ENCODE peak calls at places on chromosomes 1 and 21, in ten cellular contexts. E is BE2C, J is GM06990, D is AG04450, P is breast epithelium, I is colonic mucosa, Z is kidney epithelial cell, Y is transverse colon, T is bronchial epithelial cell, C is fibroblast of pulmonary artery. U is an unnamed sample.

GRCh38 chr1:61084560-61084991 is 2.2 kb downstream of the NFIA start:
- DNase-seq in I (no peak), E (no peak), P (no peak), Z (no peak), J (no peak), C (peak), T (no peak), Y (no peak), D (no peak), U (no peak)

GRCh38 chr1:151476083-151476482 is 16.8 kb upstream of the POGZ start:
- DNase-seq in Z (no peak), T (no peak), D (no peak), E (no peak), C (no peak), Y (no peak), J (no peak), I (no peak), P (no peak), U (no peak)

GRCh38 chr1:181936768-181937581 is 124.5 kb downstream of the ZNF648 start:
- DNase-seq in E (peak), I (peak), Z (peak), C (no peak), Y (peak), T (peak), J (peak), D (no peak), P (no peak), U (peak)

GRCh38 chr1:171807547-171807946 is 26.1 kb downstream of the METTL13 start:
- DNase-seq in C (no peak), T (no peak), D (no peak), P (no peak), Z (no peak), J (no peak), I (no peak), E (no peak), Y (no peak), U (no peak)

GRCh38 chr1:212412374-212412773 is 2.3 kb downstream of the PACC1 start:
- DNase-seq in P (no peak), I (no peak), E (no peak), D (no peak), J (no peak), T (no peak), Y (no peak), C (no peak), Z (no peak), U (no peak)

GRCh38 chr21:32371913-32372314 is 20.9 kb downstream of the URB1 start:
- DNase-seq in Y (no peak), I (no peak), P (no peak), T (peak), J (no peak), E (no peak), C (peak), Z (no peak), D (peak), U (no peak)

GRCh38 chr1:229164836-229165285 is 106.0 kb upstream of the RAB4A start:
- DNase-seq in D (no peak), P (no peak), J (no peak), Z (no peak), Y (peak), E (no peak), C (no peak), I (peak), T (no peak), U (no peak)

GRCh38 chr1:42430751-42431150 is 25.1 kb downstream of the ZMYND12 start:
- DNase-seq in D (no peak), E (no peak), J (no peak), C (no peak), T (no peak), I (no peak), Y (no peak), Z (no peak), P (no peak), U (no peak)

GRCh38 chr1:233905416-233906051 is 1.1 kb downstream of the SLC35F3 start:
- DNase-seq in Y (no peak), E (no peak), Z (no peak), I (no peak), C (no peak), T (no peak), P (no peak), D (no peak), J (peak), U (no peak)

GRCh38 chr1:31348449-31348848 is 24.4 kb downstream of the FABP3 start:
- DNase-seq in E (no peak), T (no peak), Z (no peak), D (no peak), Y (no peak), P (no peak), J (no peak), I (no peak), C (no peak), U (no peak)

GRCh38 chr1:38113080-38113743 is 66.6 kb upstream of the POU3F1 start:
- DNase-seq in J (no peak), P (no peak), Z (no peak), C (no peak), I (no peak), Y (no peak), D (no peak), T (no peak), E (no peak), U (no peak)

GRCh38 chr1:154329551-154330131 is 4.3 kb downstream of the ATP8B2 start:
- DNase-seq in Y (no peak), I (no peak), Z (no peak), T (no peak), E (peak), D (no peak), P (no peak), C (no peak), J (no peak), U (no peak)

GRCh38 chr1:33123266-33123665 is 42.3 kb downstream of the AZIN2 start:
- DNase-seq in T (peak), P (no peak), Y (no peak), Z (no peak), C (no peak), E (no peak), D (no peak), J (no peak), I (no peak), U (no peak)

GRCh38 chr1:59116920-59117542 is 179.9 kb upstream of the FGGY start:
- DNase-seq in D (no peak), C (peak), E (no peak), J (no peak), P (no peak), I (no peak), Z (no peak), Y (no peak), T (peak), U (no peak)

GRCh38 chr1:5887436-5888290 is 104.6 kb downstream of the NPHP4 start:
- DNase-seq in D (no peak), I (no peak), Z (no peak), Y (no peak), E (no peak), J (no peak), C (no peak), T (no peak), P (no peak), U (no peak)

GRCh38 chr1:39394598-39394997 is 96.8 kb upstream of the BMP8A start:
- DNase-seq in C (no peak), Z (no peak), E (no peak), D (no peak), Y (no peak), J (no peak), T (peak), P (no peak), I (peak), U (peak)

GRCh38 chr1:65254320-65255087 is 54.8 kb upstream of the DNAJC6 start:
- DNase-seq in Y (peak), P (peak), D (no peak), I (peak), C (peak), J (peak), Z (no peak), E (peak), T (peak), U (no peak)

GRCh38 chr21:16578912-16579311 is 849.1 kb downstream of the USP25 start:
- DNase-seq in Z (no peak), D (no peak), C (peak), Y (no peak), J (no peak), T (no peak), E (no peak), P (no peak), I (no peak), U (no peak)

GRCh38 chr1:231684333-231685244 is 58.0 kb downstream of the DISC1 start:
- DNase-seq in Y (peak), J (no peak), D (no peak), Z (no peak), E (no peak), C (no peak), I (peak), P (peak), T (peak), U (peak)

GRCh38 chr1:39332291-39332690 is 127.8 kb downstream of the MACF1 start:
- DNase-seq in E (peak), C (peak), T (no peak), D (no peak), Y (no peak), I (no peak), J (no peak), Z (no peak), P (no peak), U (no peak)

GRCh38 chr1:29280780-29281131 is 44.4 kb downstream of the PTPRU start:
- DNase-seq in E (no peak), Y (no peak), P (no peak), C (peak), J (no peak), D (no peak), Z (no peak), T (peak), I (no peak), U (no peak)

GRCh38 chr1:113255038-113255727 is 135.1 kb upstream of the MAGI3 start:
- DNase-seq in T (no peak), D (no peak), I (no peak), E (no peak), J (no peak), Z (no peak), Y (peak), C (no peak), P (no peak), U (peak)

GRCh38 chr1:66751160-66751559 is 1.1 kb upstream of the DYNLT5 start:
- DNase-seq in P (no peak), E (no peak), T (no peak), I (no peak), Y (no peak), Z (no peak), C (no peak), D (no peak), J (no peak), U (no peak)

GRCh38 chr1:201146626-201147390 is 7.5 kb downstream of the TMEM9 start:
- DNase-seq in T (no peak), I (no peak), E (no peak), P (no peak), Y (no peak), J (no peak), D (no peak), C (no peak), Z (no peak), U (no peak)

GRCh38 chr1:35539073-35539823 is 18.0 kb downstream of the KIAA0319L start:
- DNase-seq in Y (no peak), I (no peak), T (peak), P (no peak), C (peak), D (no peak), Z (no peak), E (no peak), J (no peak), U (no peak)

GRCh38 chr1:30368841-30369240 is 354.5 kb downstream of the MATN1 start:
- DNase-seq in D (no peak), Z (no peak), Y (no peak), E (no peak), I (no peak), T (no peak), P (no peak), J (no peak), C (no peak), U (no peak)

GRCh38 chr1:200115532-200115931 is 88.0 kb downstream of the NR5A2 start:
- DNase-seq in T (no peak), P (no peak), J (no peak), E (no peak), D (no peak), Z (no peak), Y (no peak), I (peak), C (no peak), U (no peak)

GRCh38 chr1:151199860-151200581 is 1.7 kb downstream of the PIP5K1A start:
- DNase-seq in T (peak), D (peak), Y (no peak), Z (peak), J (no peak), C (peak), P (no peak), I (no peak), E (no peak), U (no peak)

GRCh38 chr1:26786437-26787380 is 1.0 kb upstream of the PIGV start:
- DNase-seq in Z (no peak), T (no peak), Y (peak), P (no peak), I (peak), E (peak), J (peak), D (no peak), C (peak), U (no peak)

GRCh38 chr1:64323054-64323453 is 119.6 kb downstream of the UBE2U start:
- DNase-seq in E (no peak), I (no peak), D (no peak), P (no peak), Z (no peak), Y (no peak), C (no peak), J (no peak), T (no peak), U (no peak)

GRCh38 chr1:32702599-32703478 is at the start of gene SYNC:
- DNase-seq in Y (peak), I (peak), Z (no peak), E (no peak), C (peak), T (no peak), J (no peak), D (peak), P (no peak), U (no peak)

GRCh38 chr1:168960595-168960994 is 145.9 kb upstream of the ATP1B1 start:
- DNase-seq in E (no peak), I (peak), D (no peak), P (no peak), J (no peak), C (peak), Z (no peak), T (no peak), Y (peak), U (no peak)

GRCh38 chr1:203202431-203203245 is 16.1 kb upstream of the CHI3L1 start:
- DNase-seq in C (peak), P (no peak), I (peak), Y (peak), D (peak), J (no peak), T (peak), Z (no peak), E (no peak), U (no peak)

GRCh38 chr1:60911980-60912692 is 170.2 kb upstream of the NFIA start:
- DNase-seq in C (no peak), E (no peak), D (no peak), J (no peak), Y (no peak), P (no peak), Z (no peak), I (no peak), T (no peak), U (no peak)

GRCh38 chr1:88736633-88737248 is 52.7 kb downstream of the PKN2 start:
- DNase-seq in D (no peak), E (peak), P (no peak), C (peak), T (peak), I (peak), J (peak), Z (no peak), Y (no peak), U (no peak)

GRCh38 chr21:32537569-32537881 is 47.8 kb downstream of the TCP10L start:
- DNase-seq in Y (no peak), Z (no peak), E (no peak), C (no peak), P (no peak), D (no peak), I (no peak), T (no peak), J (no peak), U (no peak)

DNA sequence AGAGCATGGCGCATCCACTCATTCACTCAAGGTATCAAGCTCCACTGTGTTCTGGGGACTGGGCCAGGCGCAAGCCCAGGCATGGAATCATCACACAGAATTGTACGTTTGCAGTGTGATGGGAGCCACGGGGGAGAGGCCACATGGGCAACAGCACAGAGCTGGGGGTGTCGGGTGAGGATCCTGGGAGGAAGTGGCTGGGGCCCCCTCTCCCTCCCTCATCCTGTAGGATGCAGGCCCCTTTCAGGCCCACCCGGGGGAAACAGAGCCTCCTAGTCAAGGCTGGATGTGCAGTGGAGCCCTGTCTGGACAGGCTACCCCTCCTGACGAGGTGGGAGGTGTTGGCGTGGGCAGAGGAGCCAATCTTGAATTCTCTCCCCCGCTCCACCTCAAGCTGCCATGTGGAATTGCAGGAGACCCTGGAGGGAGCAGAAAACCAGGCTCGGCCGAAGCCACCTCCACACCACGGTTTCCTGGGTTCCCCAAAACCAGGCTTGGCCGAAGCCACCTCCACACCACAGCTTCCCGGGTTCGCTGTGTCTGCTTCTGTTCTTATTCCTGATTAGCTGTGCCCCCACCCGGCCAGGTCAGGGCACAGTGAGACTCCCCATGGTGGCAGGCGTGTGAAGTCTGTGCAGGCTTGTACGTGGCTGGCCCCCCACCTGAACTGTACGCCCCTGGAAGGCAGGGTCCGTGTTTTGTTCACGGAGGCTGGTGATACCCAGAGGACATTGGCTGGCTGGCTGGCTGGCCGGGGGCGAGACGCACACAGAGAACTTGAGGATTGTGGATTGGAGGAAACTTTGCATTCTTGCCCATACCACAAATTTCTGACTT is 4.2 kb upstream of the C1orf174 start:
- DNase-seq in C (no peak), J (no peak), T (no peak), E (no peak), Z (no peak), D (no peak), Y (no peak), I (no peak), P (no peak), U (no peak)
- H3K4me3 ChIP-seq in C (no peak), J (no peak), T (no peak), E (no peak), Z (no peak), D (no peak), Y (no peak), I (no peak), P (no peak), U (no peak)

GRCh38 chr1:904271-904950 is 19.3 kb upstream of the SAMD11 start:
- DNase-seq in E (peak), Z (no peak), J (peak), Y (peak), C (peak), P (peak), D (no peak), T (peak), I (peak), U (no peak)
- TF ChIP-seq CTCF in E (peak), Z (peak), J (peak), Y (peak), C (peak), P (peak), D (peak), T (peak), I (peak), U (peak)

GRCh38 chr1:25544819-25545218 is 1.4 kb downstream of the LDLRAP1 start:
- DNase-seq in Y (peak), C (no peak), Z (no peak), J (no peak), E (no peak), D (no peak), T (no peak), I (peak), P (no peak), U (no peak)
- H3K4me3 ChIP-seq in Y (peak), C (no peak), Z (no peak), J (peak), E (no peak), D (peak), T (peak), I (peak), P (peak), U (peak)

GRCh38 chr1:205440121-205440475 is 15.7 kb downstream of the BLACAT1 start:
- DNase-seq in P (no peak), J (no peak), C (no peak), D (no peak), Y (no peak), I (no peak), E (no peak), T (no peak), Z (no peak), U (no peak)

GRCh38 chr1:205440476-205441317 is 15.1 kb downstream of the BLACAT1 start:
- DNase-seq in E (no peak), J (peak), I (peak), C (peak), Y (peak), D (no peak), T (peak), Z (peak), P (no peak), U (peak)

GRCh38 chr1:205437570-205437969 is 15.7 kb upstream of the LEMD1 start:
- DNase-seq in J (no peak), T (no peak), P (no peak), Y (no peak), Z (no peak), E (no peak), D (no peak), I (no peak), C (no peak), U (no peak)

GRCh38 chr1:205436776-205437485 is 15.1 kb upstream of the LEMD1 start:
- DNase-seq in I (no peak), P (no peak), C (no peak), Z (no peak), J (no peak), E (no peak), T (no peak), D (no peak), Y (no peak), U (no peak)

DNA sequence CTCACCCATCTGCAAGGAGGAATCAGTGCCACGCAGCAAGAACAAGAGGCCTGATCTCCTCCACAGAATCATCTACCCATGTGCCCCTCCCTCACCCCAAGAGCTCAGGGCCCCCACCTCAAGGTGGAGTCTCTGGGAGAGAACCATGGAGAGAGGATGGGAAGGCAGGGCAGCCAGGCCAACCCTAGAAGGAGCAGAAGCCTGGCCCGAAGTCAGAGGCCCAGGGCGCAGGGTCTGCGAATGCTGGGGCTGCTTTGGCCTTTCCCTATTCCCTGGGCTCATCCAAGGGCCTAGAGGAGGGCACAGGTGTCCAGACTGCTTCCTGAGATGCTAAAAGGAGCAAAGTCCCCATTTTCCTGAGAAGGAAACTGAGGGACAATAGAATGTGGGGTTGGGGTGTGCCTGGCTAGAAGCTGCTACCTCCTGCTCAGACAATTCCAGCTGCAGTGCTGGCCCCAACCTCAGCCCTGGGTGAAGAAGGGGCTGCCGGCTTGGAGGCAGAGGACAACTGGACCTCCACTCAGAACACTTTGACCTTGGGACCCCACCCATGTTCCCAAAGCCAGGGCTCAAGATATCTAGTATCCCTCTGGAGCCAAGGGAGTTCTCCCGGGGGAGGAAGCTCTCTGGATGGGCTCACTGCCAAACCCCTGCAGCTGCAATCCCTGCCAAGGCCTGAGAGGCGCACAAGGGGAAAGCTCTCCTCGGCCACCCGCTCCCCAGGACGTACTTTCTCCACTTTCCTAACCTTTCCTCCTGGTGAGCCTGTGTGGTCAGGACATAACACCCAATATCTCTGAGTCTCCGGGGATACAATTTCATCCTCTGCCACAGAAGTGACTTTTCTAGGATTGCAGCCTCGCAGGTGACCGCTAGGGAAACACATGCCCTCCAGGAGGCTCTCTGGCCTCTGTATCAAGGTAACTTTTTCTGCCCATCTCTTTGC is 16.6 kb upstream of the LEMD1 start:
- DNase-seq in J (no peak), C (peak), P (peak), E (peak), D (peak), T (peak), I (peak), Z (no peak), Y (peak), U (peak)
- TF ChIP-seq CTCF in J (peak), C (peak), P (peak), E (peak), D (peak), T (peak), I (peak), Z (peak), Y (peak), U (peak)

U was measured in LNCaP clone FGC.